ENCODE peak calls at places on chromosomes 2 and 18, in nine cellular contexts. J is astrocyte, Y is A673, M is MM.1S, D is lung, F is cardiac fibroblast, O is foreskin fibroblast, U is IMR-90, L is OCI-LY7. N is an unnamed sample.

GRCh38 chr18:4353853-4354418 is 101.2 kb downstream of the DLGAP1 start:
- DNase-seq in J (no peak), Y (no peak), M (no peak), D (no peak), F (no peak), O (no peak), U (no peak), L (no peak), N (peak; percentile 49)

GRCh38 chr2:69715964-69716363 is 26.0 kb upstream of the ANXA4 start:
- DNase-seq in J (peak; percentile 88), Y (no peak), M (no peak), D (no peak), F (no peak), O (peak; percentile 29), U (peak; percentile 61), L (no peak), N (no peak)

GRCh38 chr2:239363946-239364637 is 36.7 kb downstream of the HDAC4 start:
- DNase-seq in J (no peak), Y (no peak), M (no peak), D (no peak), F (no peak), O (no peak), U (no peak), L (no peak), N (no peak)

GRCh38 chr2:238868067-238868524 is 20.2 kb downstream of the TWIST2 start:
- DNase-seq in J (peak; percentile 60), Y (no peak), M (no peak), D (no peak), F (peak; percentile 66), O (peak; percentile 96), U (no peak), L (no peak), N (no peak)

GRCh38 chr2:2050321-2050905 is 280.7 kb downstream of the MYT1L start:
- DNase-seq in J (no peak), Y (no peak), M (no peak), D (no peak), F (no peak), O (no peak), U (no peak), L (no peak), N (no peak)

GRCh38 chr18:64405161-64405560 is 256.3 kb upstream of the LINC00305 start:
- DNase-seq in J (no peak), Y (no peak), M (no peak), D (no peak), F (peak; percentile 5), O (peak; percentile 6), U (peak; percentile 16), L (no peak), N (no peak)

GRCh38 chr2:42172566-42172965 is 3.4 kb downstream of the EML4 start:
- DNase-seq in J (no peak), Y (no peak), M (no peak), D (no peak), F (no peak), O (no peak), U (no peak), L (no peak), N (no peak)

GRCh38 chr18:40494603-40495002 is 1460.4 kb upstream of the PIK3C3 start:
- DNase-seq in J (no peak), Y (no peak), M (no peak), D (no peak), F (no peak), O (no peak), U (no peak), L (no peak), N (no peak)

GRCh38 chr2:71067567-71068217 is 756 bp upstream of the NAGK start:
- DNase-seq in J (no peak), Y (no peak), M (peak; percentile 18), D (no peak), F (peak; percentile 35), O (no peak), U (no peak), L (peak; percentile 63), N (peak; percentile 51)

GRCh38 chr2:158943973-158944372 is 24.5 kb upstream of the TANC1 start:
- DNase-seq in J (no peak), Y (no peak), M (no peak), D (peak; percentile 54), F (no peak), O (no peak), U (no peak), L (no peak), N (no peak)

GRCh38 chr2:201130524-201131186 is 14.7 kb downstream of the CFLAR start:
- DNase-seq in J (peak; percentile 92), Y (no peak), M (no peak), D (no peak), F (peak; percentile 88), O (peak; percentile 79), U (peak; percentile 91), L (peak; percentile 9), N (peak; percentile 66)

GRCh38 chr2:241036397-241036963 is 38.1 kb downstream of the SNED1 start:
- DNase-seq in J (no peak), Y (no peak), M (peak; percentile 91), D (peak; percentile 64), F (no peak), O (peak; percentile 40), U (no peak), L (no peak), N (peak; percentile 86)

GRCh38 chr2:6556755-6557154 is 309.0 kb downstream of the CMPK2 start:
- DNase-seq in J (peak; percentile 51), Y (peak; percentile 98), M (no peak), D (no peak), F (peak; percentile 1), O (peak; percentile 75), U (peak; percentile 71), L (no peak), N (no peak)

GRCh38 chr2:234496442-234496834 is 443 bp downstream of the ARL4C start:
- DNase-seq in J (peak; percentile 41), Y (peak; percentile 11), M (peak; percentile 56), D (no peak), F (peak; percentile 33), O (peak; percentile 56), U (no peak), L (peak; percentile 77), N (peak; percentile 50)

GRCh38 chr2:110883401-110883800 is 151.0 kb downstream of the ACOXL start:
- DNase-seq in J (peak; percentile 27), Y (no peak), M (no peak), D (no peak), F (no peak), O (peak; percentile 40), U (peak; percentile 22), L (no peak), N (no peak)

DNA sequence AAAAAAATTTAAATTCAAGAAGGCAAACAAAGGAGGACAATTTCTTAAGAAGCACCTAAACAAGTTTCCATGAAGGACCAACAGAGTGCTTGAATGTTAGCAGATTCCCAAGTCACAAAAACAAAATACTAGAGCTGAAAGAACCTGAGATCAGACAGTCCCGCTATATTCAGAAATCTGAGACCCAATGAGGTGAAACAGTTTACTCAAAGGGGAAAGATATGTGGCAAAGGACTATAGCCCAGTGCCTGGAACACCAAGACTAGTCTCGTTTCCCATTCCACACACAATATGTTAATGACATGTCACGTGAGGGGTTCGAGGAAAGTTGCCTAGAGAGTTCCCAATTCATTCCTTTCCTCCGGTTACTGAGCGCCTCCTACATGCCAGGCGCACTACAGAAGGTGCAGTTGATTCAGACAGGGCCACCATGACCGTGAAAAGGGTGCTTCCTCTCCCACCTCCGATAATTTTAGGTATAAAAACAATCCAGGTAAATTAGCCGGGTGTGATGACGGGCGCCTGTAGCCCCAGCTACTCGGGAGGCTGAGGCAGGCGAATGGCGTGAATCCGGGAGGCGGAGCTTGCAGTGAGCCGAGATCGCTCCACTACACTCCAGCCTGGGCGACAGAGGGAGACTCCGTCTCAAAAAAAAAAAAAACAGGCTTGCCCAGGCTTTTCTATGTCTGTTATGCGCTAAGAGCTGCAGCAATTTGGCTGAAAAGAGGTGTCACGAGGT is 617 bp downstream of the SRBD1 start:
- DNase-seq in J (peak; percentile 49), Y (peak; percentile 87), M (peak; percentile 43), D (peak; percentile 52), F (peak; percentile 78), O (peak; percentile 77), U (peak; percentile 59), L (peak; percentile 57), N (peak; percentile 48)
- TF ChIP-seq CTCF in J (peak; percentile 24), Y (peak; percentile 60), M (peak; percentile 42), D (no peak), F (peak; percentile 40), O (peak; percentile 32), U (peak; percentile 31), L (peak; percentile 65), N (no peak)

GRCh38 chr18:62384610-62385097 is 59.5 kb downstream of the TNFRSF11A start:
- DNase-seq in J (no peak), Y (no peak), M (no peak), D (no peak), F (peak; percentile 29), O (peak; percentile 29), U (no peak), L (no peak), N (no peak)
- H3K4me3 ChIP-seq in J (peak overlapping the region; percentile 17), Y (no peak overlapping the region), M (no peak overlapping the region), D (no peak overlapping the region), F (peak overlapping the region; percentile 43), O (peak overlapping the region; percentile 24), U (peak overlapping the region; percentile 20), L (no peak overlapping the region), N (no peak overlapping the region)

GRCh38 chr18:59150236-59150635 is 10.6 kb downstream of the SEC11C start:
- DNase-seq in J (no peak), Y (no peak), M (no peak), D (no peak), F (no peak), O (no peak), U (no peak), L (no peak), N (no peak)
- TF ChIP-seq CTCF in J (no peak), Y (peak; percentile 17), M (no peak), D (no peak), F (no peak), O (no peak), U (no peak), L (no peak), N (no peak)

GRCh38 chr2:161416633-161417427 is 733 bp downstream of the TBR1 start:
- DNase-seq in J (no peak), Y (no peak), M (no peak), D (no peak), F (no peak), O (no peak), U (no peak), L (no peak), N (no peak)

GRCh38 chr2:161415041-161415440 is 1.1 kb upstream of the TBR1 start:
- DNase-seq in J (no peak), Y (no peak), M (no peak), D (no peak), F (no peak), O (no peak), U (no peak), L (no peak), N (no peak)

GRCh38 chr2:161415467-161416293 is 417 bp upstream of the TBR1 start:
- DNase-seq in J (no peak), Y (no peak), M (no peak), D (no peak), F (no peak), O (no peak), U (no peak), L (no peak), N (no peak)

GRCh38 chr2:161417428-161418274 is 1.6 kb downstream of the TBR1 start:
- DNase-seq in J (no peak), Y (no peak), M (no peak), D (no peak), F (no peak), O (no peak), U (no peak), L (no peak), N (no peak)

DNA sequence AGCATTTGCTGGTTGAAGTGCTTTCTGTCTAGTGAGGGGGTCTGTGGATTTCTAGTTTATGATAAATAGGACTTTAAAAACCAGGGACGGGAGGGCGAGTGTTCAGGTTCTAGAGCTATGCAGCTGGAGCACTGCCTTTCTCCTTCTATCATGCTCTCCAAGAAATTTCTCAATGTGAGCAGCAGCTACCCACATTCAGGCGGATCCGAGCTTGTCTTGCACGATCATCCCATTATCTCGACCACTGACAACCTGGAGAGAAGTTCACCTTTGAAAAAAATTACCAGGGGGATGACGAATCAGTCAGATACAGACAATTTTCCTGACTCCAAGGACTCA is at the start of gene TBR1:
- DNase-seq in J (no peak), Y (no peak), M (no peak), D (no peak), F (no peak), O (peak; percentile 29), U (no peak), L (no peak), N (no peak)
- H3K4me3 ChIP-seq in J (no peak within 1 kb of the TSS), Y (peak within 1 kb of the TSS; percentile 33), M (no peak within 1 kb of the TSS), D (no peak within 1 kb of the TSS), F (no peak within 1 kb of the TSS), O (no peak within 1 kb of the TSS), U (no peak within 1 kb of the TSS), L (no peak within 1 kb of the TSS), N (peak within 1 kb of the TSS; percentile 44)

N was measured in GM12865.